ENCODE peak calls at places on chromosomes 3 and 15, in five cellular contexts. W, R, P, Z and Y are unnamed samples.

GRCh38 chr3:58899159-58899952 is 150.5 kb downstream of the CFAP20DC start:
- DNase-seq in W (peak), R (peak), Z (no peak), P (no peak), Y (peak)

GRCh38 chr3:143973352-143974021 is 1.9 kb downstream of the DIPK2A start:
- DNase-seq in P (no peak), W (no peak), Z (no peak), R (no peak), Y (no peak)

GRCh38 chr15:36605626-36606263 is 26.3 kb downstream of the CDIN1 start:
- DNase-seq in P (no peak), W (no peak), Z (no peak), R (no peak), Y (no peak)

GRCh38 chr3:160677459-160677901 is 520 bp downstream of the ARL14 start:
- DNase-seq in W (no peak), Z (no peak), R (no peak), P (no peak), Y (no peak)

GRCh38 chr15:31615643-31616415 is 289.2 kb downstream of the KLF13 start:
- DNase-seq in P (no peak), Z (no peak), W (no peak), R (no peak), Y (no peak)

GRCh38 chr3:184361932-184362667 is 590 bp downstream of the POLR2H start:
- DNase-seq in R (peak), W (no peak), Z (peak), P (peak), Y (peak)

GRCh38 chr3:50573566-50574279 is 4.4 kb downstream of the HEMK1 start:
- DNase-seq in W (no peak), P (no peak), Z (peak), R (no peak), Y (peak)

GRCh38 chr15:39564972-39565665 is 15.8 kb upstream of the THBS1 start:
- DNase-seq in W (no peak), R (no peak), P (no peak), Z (no peak), Y (no peak)

GRCh38 chr3:190306513-190307163 is 15.6 kb downstream of the CLDN1 start:
- DNase-seq in R (no peak), Z (peak), P (no peak), W (no peak), Y (peak)

GRCh38 chr3:50226888-50227389 is 9.1 kb upstream of the GNAI2 start:
- DNase-seq in W (no peak), P (peak), R (no peak), Z (no peak), Y (peak)

GRCh38 chr3:184259878-184260570 is 1.3 kb downstream of the CAMK2N2 start:
- DNase-seq in Z (peak), W (peak), R (peak), P (peak), Y (peak)

GRCh38 chr3:191388823-191389222 is 58.5 kb upstream of the UTS2B start:
- DNase-seq in R (no peak), W (no peak), P (no peak), Z (no peak), Y (no peak)

GRCh38 chr3:108296239-108296638 is at the start of gene HHLA2:
- DNase-seq in Z (no peak), W (no peak), P (no peak), R (no peak), Y (no peak)

GRCh38 chr3:14210281-14210670 is 31.7 kb downstream of the LSM3 start:
- DNase-seq in Z (no peak), W (no peak), R (no peak), P (no peak), Y (no peak)
- H3K4me3 ChIP-seq in Z (no peak), W (no peak), R (no peak), P (no peak), Y (no peak)

DNA sequence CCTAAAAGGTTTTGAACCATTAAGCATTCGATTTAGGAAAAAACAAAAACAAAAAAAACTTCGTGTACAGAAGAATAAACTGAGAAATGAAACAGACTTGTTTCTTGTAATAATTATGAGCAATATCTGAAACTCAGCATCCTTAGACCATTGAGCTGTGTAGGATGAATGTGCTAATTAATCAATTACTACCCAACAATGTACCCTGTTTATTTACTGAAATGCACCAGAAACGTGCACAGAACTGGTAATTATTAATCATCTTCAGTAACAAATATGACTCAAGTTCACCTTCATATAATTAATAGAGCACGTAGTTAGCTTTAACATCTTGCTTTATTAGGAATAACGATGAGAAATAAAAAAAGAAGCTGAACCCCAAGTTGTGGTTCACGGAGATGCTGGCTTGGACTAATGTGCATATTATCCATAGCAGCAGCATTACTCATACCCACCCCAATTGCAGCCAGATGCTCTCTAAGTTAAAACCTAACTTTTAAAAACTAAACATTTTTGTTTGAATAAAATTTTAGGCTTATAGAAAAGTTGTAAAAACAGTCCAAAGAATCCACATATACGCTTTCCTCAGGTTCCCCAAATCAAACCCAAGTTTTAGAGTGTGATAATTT is 10.2 kb upstream of the C15orf61 start:
- DNase-seq in W (no peak), P (no peak), Z (no peak), R (no peak), Y (no peak)
- H3K4me3 ChIP-seq in W (no peak), P (no peak), Z (no peak), R (no peak), Y (no peak)

GRCh38 chr3:129554356-129555120 is 11.6 kb downstream of the H1-8 start:
- DNase-seq in Z (no peak), R (no peak), P (no peak), W (peak), Y (no peak)

GRCh38 chr3:129555616-129556357 is 12.8 kb downstream of the H1-8 start:
- DNase-seq in R (no peak), Z (no peak), W (peak), P (no peak), Y (no peak)

GRCh38 chr3:129556358-129556695 is 13.4 kb downstream of the H1-8 start:
- DNase-seq in W (no peak), P (no peak), R (no peak), Z (no peak), Y (no peak)

GRCh38 chr3:129553771-129554170 is 10.8 kb downstream of the H1-8 start:
- DNase-seq in Z (no peak), P (no peak), R (no peak), W (peak), Y (no peak)

DNA sequence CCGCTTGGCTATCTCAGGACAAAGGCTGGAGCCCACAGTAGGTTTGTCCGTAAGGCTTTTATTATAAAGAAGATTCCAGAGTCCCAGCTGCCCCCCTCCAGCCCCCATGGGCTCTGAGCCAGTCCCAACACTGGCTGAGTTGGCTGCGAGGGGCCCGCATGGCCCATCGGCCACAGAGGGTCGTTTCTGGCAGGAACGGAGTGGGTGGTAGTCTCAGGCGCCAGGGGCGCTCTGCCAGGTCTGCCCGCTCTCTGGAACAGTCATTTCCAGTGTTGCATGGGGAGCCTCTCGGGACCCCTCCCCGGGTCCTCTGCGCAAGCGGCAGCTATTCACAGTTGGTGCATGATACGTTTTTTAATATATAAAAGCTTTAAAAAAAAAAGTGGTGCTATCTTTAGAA is 12.2 kb downstream of the H1-8 start:
- DNase-seq in W (peak), R (no peak), Z (no peak), P (no peak), Y (no peak)
- H3K4me3 ChIP-seq in W (no peak), R (no peak), Z (no peak), P (no peak), Y (no peak)

GRCh38 chr3:31917303-31917903 is 63.7 kb downstream of the OSBPL10 start:
- DNase-seq in W (no peak), Z (no peak), R (no peak), P (no peak), Y (no peak)
- H3K4me3 ChIP-seq in W (no peak), Z (no peak), R (no peak), P (no peak), Y (no peak)